ENCODE peak calls at places on chromosome 13, in ten cellular contexts. One of them, this sample, is unnamed.

GRCh38 chr13:71378992-71379905 is 487.8 kb downstream of the DACH1 start:
- DNase-seq in cardiac fibroblast: peak; percentile 61
- DNase-seq in neural progenitor cell: no peak
- DNase-seq in sigmoid colon: no peak
- DNase-seq in Calu3: no peak
- DNase-seq in AG10803: no peak
- DNase-seq in fibroblast of villous mesenchyme: peak; percentile 55
- DNase-seq in dorsolateral prefrontal cortex: no peak
- DNase-seq in WTC11: no peak
- DNase-seq in breast epithelium: no peak
- DNase-seq in this sample: no peak

GRCh38 chr13:68982961-68983619 is 1124.5 kb upstream of the ATXN8OS start:
- DNase-seq in AG10803: no peak
- DNase-seq in dorsolateral prefrontal cortex: no peak
- DNase-seq in breast epithelium: no peak
- DNase-seq in cardiac fibroblast: no peak
- DNase-seq in Calu3: no peak
- DNase-seq in WTC11: no peak
- DNase-seq in neural progenitor cell: no peak
- DNase-seq in fibroblast of villous mesenchyme: no peak
- DNase-seq in sigmoid colon: no peak
- DNase-seq in this sample: no peak

GRCh38 chr13:111970501-111971155 is 96.3 kb upstream of the SOX1 start:
- DNase-seq in AG10803: no peak
- DNase-seq in cardiac fibroblast: no peak
- DNase-seq in dorsolateral prefrontal cortex: no peak
- DNase-seq in fibroblast of villous mesenchyme: no peak
- DNase-seq in Calu3: no peak
- DNase-seq in WTC11: no peak
- DNase-seq in breast epithelium: no peak
- DNase-seq in neural progenitor cell: no peak
- DNase-seq in sigmoid colon: no peak
- DNase-seq in this sample: no peak

GRCh38 chr13:99085139-99085845 is 107.4 kb upstream of the DOCK9 start:
- DNase-seq in AG10803: no peak
- DNase-seq in dorsolateral prefrontal cortex: no peak
- DNase-seq in breast epithelium: no peak
- DNase-seq in sigmoid colon: peak; percentile 67
- DNase-seq in cardiac fibroblast: no peak
- DNase-seq in WTC11: peak; percentile 30
- DNase-seq in neural progenitor cell: peak; percentile 38
- DNase-seq in fibroblast of villous mesenchyme: no peak
- DNase-seq in Calu3: no peak
- DNase-seq in this sample: no peak

GRCh38 chr13:106011600-106011999 is 523.9 kb downstream of the EFNB2 start:
- DNase-seq in dorsolateral prefrontal cortex: no peak
- DNase-seq in WTC11: no peak
- DNase-seq in neural progenitor cell: no peak
- DNase-seq in breast epithelium: no peak
- DNase-seq in cardiac fibroblast: no peak
- DNase-seq in fibroblast of villous mesenchyme: no peak
- DNase-seq in sigmoid colon: no peak
- DNase-seq in Calu3: no peak
- DNase-seq in AG10803: no peak
- DNase-seq in this sample: no peak

GRCh38 chr13:47859129-47859528 is 141.9 kb downstream of the SUCLA2 start:
- DNase-seq in fibroblast of villous mesenchyme: peak; percentile 8
- DNase-seq in cardiac fibroblast: peak; percentile 3
- DNase-seq in WTC11: no peak
- DNase-seq in Calu3: no peak
- DNase-seq in sigmoid colon: no peak
- DNase-seq in neural progenitor cell: no peak
- DNase-seq in dorsolateral prefrontal cortex: no peak
- DNase-seq in AG10803: peak; percentile 77
- DNase-seq in breast epithelium: no peak
- DNase-seq in this sample: no peak

GRCh38 chr13:52848455-52849190 is at the start of gene PCDH8:
- DNase-seq in Calu3: peak; percentile 7
- DNase-seq in AG10803: no peak
- DNase-seq in dorsolateral prefrontal cortex: peak; percentile 85
- DNase-seq in sigmoid colon: no peak
- DNase-seq in neural progenitor cell: peak; percentile 96
- DNase-seq in cardiac fibroblast: no peak
- DNase-seq in WTC11: peak; percentile 93
- DNase-seq in fibroblast of villous mesenchyme: no peak
- DNase-seq in breast epithelium: no peak
- DNase-seq in this sample: no peak

GRCh38 chr13:29527511-29527910 is 68.0 kb downstream of the SLC7A1 start:
- DNase-seq in cardiac fibroblast: no peak
- DNase-seq in Calu3: no peak
- DNase-seq in sigmoid colon: no peak
- DNase-seq in WTC11: no peak
- DNase-seq in fibroblast of villous mesenchyme: no peak
- DNase-seq in neural progenitor cell: no peak
- DNase-seq in breast epithelium: no peak
- DNase-seq in AG10803: no peak
- DNase-seq in dorsolateral prefrontal cortex: no peak
- DNase-seq in this sample: no peak

GRCh38 chr13:26128676-26129075 is 76.9 kb upstream of the SHISA2 start:
- DNase-seq in breast epithelium: no peak
- DNase-seq in fibroblast of villous mesenchyme: no peak
- DNase-seq in sigmoid colon: no peak
- DNase-seq in cardiac fibroblast: no peak
- DNase-seq in dorsolateral prefrontal cortex: no peak
- DNase-seq in AG10803: no peak
- DNase-seq in WTC11: no peak
- DNase-seq in neural progenitor cell: no peak
- DNase-seq in Calu3: no peak
- DNase-seq in this sample: no peak

GRCh38 chr13:26133286-26133685 is 81.5 kb upstream of the SHISA2 start:
- DNase-seq in sigmoid colon: no peak
- DNase-seq in dorsolateral prefrontal cortex: no peak
- DNase-seq in breast epithelium: no peak
- DNase-seq in cardiac fibroblast: peak; percentile 8
- DNase-seq in neural progenitor cell: peak; percentile 5
- DNase-seq in fibroblast of villous mesenchyme: no peak
- DNase-seq in WTC11: no peak
- DNase-seq in Calu3: no peak
- DNase-seq in AG10803: no peak
- DNase-seq in this sample: no peak

GRCh38 chr13:26133851-26134250 is 82.0 kb upstream of the SHISA2 start:
- DNase-seq in WTC11: no peak
- DNase-seq in Calu3: no peak
- DNase-seq in breast epithelium: no peak
- DNase-seq in dorsolateral prefrontal cortex: no peak
- DNase-seq in AG10803: no peak
- DNase-seq in cardiac fibroblast: peak; percentile 1
- DNase-seq in fibroblast of villous mesenchyme: peak; percentile 2
- DNase-seq in sigmoid colon: no peak
- DNase-seq in neural progenitor cell: no peak
- DNase-seq in this sample: no peak

GRCh38 chr13:26132756-26133155 is 80.9 kb upstream of the SHISA2 start:
- DNase-seq in fibroblast of villous mesenchyme: peak; percentile 22
- DNase-seq in AG10803: peak; percentile 6
- DNase-seq in cardiac fibroblast: peak; percentile 42
- DNase-seq in dorsolateral prefrontal cortex: no peak
- DNase-seq in Calu3: no peak
- DNase-seq in neural progenitor cell: peak; percentile 10
- DNase-seq in WTC11: no peak
- DNase-seq in breast epithelium: no peak
- DNase-seq in sigmoid colon: no peak
- DNase-seq in this sample: no peak
- TF ChIP-seq CTCF in fibroblast of villous mesenchyme: peak; percentile 39
- TF ChIP-seq CTCF in AG10803: peak; percentile 41
- TF ChIP-seq CTCF in cardiac fibroblast: peak; percentile 39
- TF ChIP-seq CTCF in dorsolateral prefrontal cortex: peak; percentile 52
- TF ChIP-seq CTCF in Calu3: no peak
- TF ChIP-seq CTCF in neural progenitor cell: peak; percentile 48
- TF ChIP-seq CTCF in WTC11: no peak
- TF ChIP-seq CTCF in breast epithelium: no peak
- TF ChIP-seq CTCF in sigmoid colon: no peak
- TF ChIP-seq CTCF in this sample: no peak

GRCh38 chr13:51803018-51803417 is 945 bp downstream of the DHRS12 start:
- DNase-seq in Calu3: no peak
- DNase-seq in breast epithelium: no peak
- DNase-seq in cardiac fibroblast: no peak
- DNase-seq in fibroblast of villous mesenchyme: no peak
- DNase-seq in sigmoid colon: peak; percentile 76
- DNase-seq in neural progenitor cell: peak; percentile 37
- DNase-seq in dorsolateral prefrontal cortex: no peak
- DNase-seq in AG10803: no peak
- DNase-seq in WTC11: no peak
- DNase-seq in this sample: no peak

GRCh38 chr13:51805313-51805712 is 1.4 kb upstream of the DHRS12 start:
- DNase-seq in sigmoid colon: no peak
- DNase-seq in AG10803: no peak
- DNase-seq in dorsolateral prefrontal cortex: no peak
- DNase-seq in cardiac fibroblast: no peak
- DNase-seq in breast epithelium: no peak
- DNase-seq in neural progenitor cell: no peak
- DNase-seq in fibroblast of villous mesenchyme: no peak
- DNase-seq in Calu3: no peak
- DNase-seq in WTC11: no peak
- DNase-seq in this sample: no peak

GRCh38 chr13:51802601-51803000 is 1.4 kb downstream of the DHRS12 start:
- DNase-seq in fibroblast of villous mesenchyme: no peak
- DNase-seq in AG10803: no peak
- DNase-seq in neural progenitor cell: no peak
- DNase-seq in cardiac fibroblast: no peak
- DNase-seq in dorsolateral prefrontal cortex: no peak
- DNase-seq in breast epithelium: no peak
- DNase-seq in Calu3: no peak
- DNase-seq in sigmoid colon: peak; percentile 41
- DNase-seq in WTC11: no peak
- DNase-seq in this sample: no peak

GRCh38 chr13:51804295-51805172 is 571 bp upstream of the DHRS12 start:
- DNase-seq in cardiac fibroblast: no peak
- DNase-seq in AG10803: no peak
- DNase-seq in sigmoid colon: peak; percentile 75
- DNase-seq in fibroblast of villous mesenchyme: no peak
- DNase-seq in Calu3: no peak
- DNase-seq in dorsolateral prefrontal cortex: no peak
- DNase-seq in neural progenitor cell: no peak
- DNase-seq in WTC11: no peak
- DNase-seq in breast epithelium: no peak
- DNase-seq in this sample: no peak

DNA sequence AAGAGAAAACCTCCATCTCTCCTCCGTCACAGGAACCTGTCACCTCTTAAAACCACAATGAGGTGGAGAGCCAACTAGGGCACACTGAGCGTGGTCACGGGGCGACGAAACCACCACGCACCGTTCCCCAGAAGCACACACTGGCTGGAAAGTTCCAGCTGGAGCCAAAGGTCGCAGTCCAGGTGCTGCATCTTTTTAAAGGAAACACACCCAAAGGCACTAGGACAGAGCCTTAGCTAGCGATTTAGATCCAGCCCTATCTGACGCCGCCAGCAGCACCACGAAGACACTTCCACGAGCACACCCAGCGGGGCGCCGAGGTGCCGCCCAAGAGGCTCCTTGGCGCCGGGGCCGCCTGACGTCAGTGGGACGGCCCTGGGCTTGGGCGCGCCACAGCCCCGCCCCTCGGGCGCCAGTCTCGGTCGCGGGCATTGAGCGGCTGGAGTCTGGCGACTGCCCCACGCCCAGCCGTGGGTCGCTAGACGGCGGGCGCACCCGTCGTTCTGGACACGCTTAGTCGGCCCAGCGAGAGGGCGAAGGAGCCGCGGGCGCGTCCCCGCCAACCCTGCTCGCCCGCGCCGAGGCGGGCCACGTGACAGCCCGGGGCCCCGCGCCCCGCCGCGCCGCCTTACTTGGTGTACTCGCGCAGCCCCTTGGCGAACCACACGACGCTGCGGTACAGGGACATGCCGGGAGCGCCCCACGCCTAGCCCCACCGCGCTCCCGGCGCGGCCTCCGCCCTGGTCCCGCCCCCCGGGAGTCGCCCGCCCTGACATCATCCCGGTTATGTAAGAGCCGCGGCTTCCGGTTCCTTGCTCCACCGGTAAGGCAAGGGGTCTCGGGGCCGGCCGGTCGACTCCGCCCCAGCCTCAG is at the start of gene DHRS12:
- DNase-seq in Calu3: peak; percentile 80
- DNase-seq in cardiac fibroblast: peak; percentile 80
- DNase-seq in WTC11: peak; percentile 78
- DNase-seq in breast epithelium: peak; percentile 92
- DNase-seq in dorsolateral prefrontal cortex: peak; percentile 85
- DNase-seq in fibroblast of villous mesenchyme: peak; percentile 84
- DNase-seq in neural progenitor cell: peak; percentile 85
- DNase-seq in sigmoid colon: peak; percentile 97
- DNase-seq in AG10803: peak; percentile 80
- DNase-seq in this sample: peak; percentile 91
- TF ChIP-seq CTCF in Calu3: no peak
- TF ChIP-seq CTCF in cardiac fibroblast: peak; percentile 9
- TF ChIP-seq CTCF in WTC11: no peak
- TF ChIP-seq CTCF in breast epithelium: no peak
- TF ChIP-seq CTCF in dorsolateral prefrontal cortex: peak; percentile 13
- TF ChIP-seq CTCF in fibroblast of villous mesenchyme: peak; percentile 6
- TF ChIP-seq CTCF in neural progenitor cell: no peak
- TF ChIP-seq CTCF in sigmoid colon: no peak
- TF ChIP-seq CTCF in AG10803: no peak
- TF ChIP-seq CTCF in this sample: no peak

GRCh38 chr13:32252812-32253440 is 62.2 kb downstream of the ZAR1L start:
- DNase-seq in fibroblast of villous mesenchyme: no peak
- DNase-seq in breast epithelium: no peak
- DNase-seq in neural progenitor cell: no peak
- DNase-seq in AG10803: no peak
- DNase-seq in sigmoid colon: no peak
- DNase-seq in WTC11: no peak
- DNase-seq in cardiac fibroblast: no peak
- DNase-seq in Calu3: no peak
- DNase-seq in dorsolateral prefrontal cortex: no peak
- DNase-seq in this sample: no peak
- TF ChIP-seq CTCF in fibroblast of villous mesenchyme: no peak
- TF ChIP-seq CTCF in breast epithelium: no peak
- TF ChIP-seq CTCF in neural progenitor cell: no peak
- TF ChIP-seq CTCF in AG10803: no peak
- TF ChIP-seq CTCF in sigmoid colon: no peak
- TF ChIP-seq CTCF in WTC11: no peak
- TF ChIP-seq CTCF in cardiac fibroblast: no peak
- TF ChIP-seq CTCF in Calu3: no peak
- TF ChIP-seq CTCF in dorsolateral prefrontal cortex: no peak
- TF ChIP-seq CTCF in this sample: no peak

GRCh38 chr13:49646688-49647087 is 18.4 kb downstream of the ARL11 start:
- DNase-seq in WTC11: no peak
- DNase-seq in neural progenitor cell: no peak
- DNase-seq in breast epithelium: no peak
- DNase-seq in AG10803: no peak
- DNase-seq in Calu3: no peak
- DNase-seq in dorsolateral prefrontal cortex: no peak
- DNase-seq in cardiac fibroblast: no peak
- DNase-seq in sigmoid colon: no peak
- DNase-seq in fibroblast of villous mesenchyme: no peak
- DNase-seq in this sample: no peak

GRCh38 chr13:49652691-49653305 is 24.5 kb downstream of the ARL11 start:
- DNase-seq in neural progenitor cell: peak; percentile 71
- DNase-seq in cardiac fibroblast: peak; percentile 52
- DNase-seq in sigmoid colon: no peak
- DNase-seq in AG10803: peak; percentile 37
- DNase-seq in WTC11: peak; percentile 56
- DNase-seq in breast epithelium: no peak
- DNase-seq in fibroblast of villous mesenchyme: no peak
- DNase-seq in dorsolateral prefrontal cortex: no peak
- DNase-seq in Calu3: peak; percentile 21
- DNase-seq in this sample: peak; percentile 57

GRCh38 chr13:49649963-49650312 is 21.6 kb downstream of the ARL11 start:
- DNase-seq in dorsolateral prefrontal cortex: no peak
- DNase-seq in neural progenitor cell: no peak
- DNase-seq in sigmoid colon: no peak
- DNase-seq in fibroblast of villous mesenchyme: peak; percentile 73
- DNase-seq in Calu3: no peak
- DNase-seq in AG10803: no peak
- DNase-seq in cardiac fibroblast: no peak
- DNase-seq in breast epithelium: no peak
- DNase-seq in WTC11: no peak
- DNase-seq in this sample: no peak

GRCh38 chr13:49651775-49652690 is 23.7 kb downstream of the ARL11 start:
- DNase-seq in cardiac fibroblast: no peak
- DNase-seq in fibroblast of villous mesenchyme: no peak
- DNase-seq in breast epithelium: no peak
- DNase-seq in AG10803: no peak
- DNase-seq in sigmoid colon: no peak
- DNase-seq in WTC11: no peak
- DNase-seq in Calu3: no peak
- DNase-seq in neural progenitor cell: no peak
- DNase-seq in dorsolateral prefrontal cortex: no peak
- DNase-seq in this sample: no peak

DNA sequence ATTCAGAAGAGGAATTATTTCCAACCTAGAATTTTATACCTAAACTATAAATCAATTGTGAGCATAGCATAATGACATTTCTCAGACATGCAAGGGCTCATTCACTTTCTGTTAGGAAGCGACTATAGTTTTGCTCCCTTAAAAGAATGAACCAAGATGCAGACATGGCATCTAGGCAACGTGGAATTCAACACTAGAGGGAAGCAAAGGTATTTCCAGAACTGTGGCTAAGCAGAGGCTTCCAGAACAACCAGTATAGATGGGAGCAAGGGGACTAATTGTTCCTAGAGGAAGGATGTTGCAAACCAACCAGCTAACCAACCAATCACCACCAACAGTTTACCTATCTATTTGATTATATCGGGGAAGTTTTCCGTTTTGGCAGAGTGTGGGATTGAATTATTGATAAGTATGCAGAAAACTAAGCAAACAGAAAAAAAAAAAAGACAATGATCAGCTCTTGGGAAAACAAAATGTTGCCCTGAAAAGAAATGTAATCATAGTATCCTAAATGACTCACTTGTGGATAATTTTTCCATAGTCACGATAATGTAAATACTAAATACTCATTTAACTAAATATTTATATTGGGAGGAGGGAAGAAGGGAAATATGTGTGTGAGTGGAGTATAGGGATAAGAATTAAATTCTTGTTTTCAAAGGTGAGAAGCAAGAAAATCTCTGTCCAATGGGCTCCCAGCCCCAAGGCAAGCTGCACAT is 21.1 kb downstream of the ARL11 start:
- DNase-seq in breast epithelium: no peak
- DNase-seq in Calu3: no peak
- DNase-seq in dorsolateral prefrontal cortex: no peak
- DNase-seq in WTC11: no peak
- DNase-seq in cardiac fibroblast: peak; percentile 64
- DNase-seq in sigmoid colon: no peak
- DNase-seq in fibroblast of villous mesenchyme: peak; percentile 64
- DNase-seq in AG10803: peak; percentile 44
- DNase-seq in neural progenitor cell: peak; percentile 35
- DNase-seq in this sample: no peak
- TF ChIP-seq CTCF in breast epithelium: peak; percentile 10
- TF ChIP-seq CTCF in Calu3: no peak
- TF ChIP-seq CTCF in dorsolateral prefrontal cortex: no peak
- TF ChIP-seq CTCF in WTC11: no peak
- TF ChIP-seq CTCF in cardiac fibroblast: peak; percentile 56
- TF ChIP-seq CTCF in sigmoid colon: no peak
- TF ChIP-seq CTCF in fibroblast of villous mesenchyme: peak; percentile 53
- TF ChIP-seq CTCF in AG10803: peak; percentile 60
- TF ChIP-seq CTCF in neural progenitor cell: peak; percentile 45
- TF ChIP-seq CTCF in this sample: no peak